ENCODE peak calls at places on chromosomes 5 and 9, in nine cellular contexts. V is psoas muscle; G is body of pancreas; O is OCI-LY7; P is left ventricle myocardium inferior; Z is fibroblast of lung; X is breast epithelium; Y is PC-9; A is CD8-positive, alpha-beta T cell. K is an unnamed sample. For H3K4me1 and H3K9me3, the result is how much of the 10 kb centered on the place peaks cover.

GRCh38 chr9:23850242-23851023 is 24.4 kb upstream of the ELAVL2 start:
- DNase-seq in V (no peak), G (peak), O (no peak), P (no peak), Z (peak), X (no peak), Y (no peak), A (no peak), K (no peak)

GRCh38 chr5:140042551-140043507 is at the start of gene NRG2:
- DNase-seq in V (peak), G (peak), O (peak), P (peak), Z (peak), X (no peak), Y (peak), A (peak), K (peak)

GRCh38 chr9:83043583-83043982 is 19.4 kb downstream of the RASEF start:
- DNase-seq in V (no peak), G (no peak), O (no peak), P (no peak), Z (peak), X (no peak), Y (no peak), A (no peak), K (no peak)

GRCh38 chr5:174750720-174751119 is 26.3 kb downstream of the MSX2 start:
- DNase-seq in V (no peak), G (no peak), O (no peak), P (no peak), Z (peak), X (no peak), Y (no peak), A (no peak), K (no peak)

GRCh38 chr5:115349001-115349817 is 52.8 kb upstream of the CCDC112 start:
- DNase-seq in V (peak), G (peak), O (no peak), P (no peak), Z (peak), X (peak), Y (peak), A (no peak), K (no peak)

GRCh38 chr5:107815109-107815508 is 144.4 kb upstream of the EFNA5 start:
- DNase-seq in V (no peak), G (no peak), O (no peak), P (no peak), Z (no peak), X (no peak), Y (no peak), A (no peak), K (no peak)

GRCh38 chr9:83574482-83574881 is 36.3 kb upstream of the FRMD3 start:
- DNase-seq in V (no peak), G (no peak), O (no peak), P (no peak), Z (no peak), X (no peak), Y (no peak), A (no peak), K (no peak)

GRCh38 chr9:123120953-123121352 is 87.5 kb downstream of the GPR21 start:
- DNase-seq in V (no peak), G (no peak), O (no peak), P (no peak), Z (no peak), X (no peak), Y (no peak), A (no peak), K (no peak)

GRCh38 chr5:73384861-73385260 is 63.7 kb downstream of the FOXD1 start:
- DNase-seq in V (no peak), G (no peak), O (no peak), P (no peak), Z (no peak), X (no peak), Y (no peak), A (no peak), K (no peak)

DNA sequence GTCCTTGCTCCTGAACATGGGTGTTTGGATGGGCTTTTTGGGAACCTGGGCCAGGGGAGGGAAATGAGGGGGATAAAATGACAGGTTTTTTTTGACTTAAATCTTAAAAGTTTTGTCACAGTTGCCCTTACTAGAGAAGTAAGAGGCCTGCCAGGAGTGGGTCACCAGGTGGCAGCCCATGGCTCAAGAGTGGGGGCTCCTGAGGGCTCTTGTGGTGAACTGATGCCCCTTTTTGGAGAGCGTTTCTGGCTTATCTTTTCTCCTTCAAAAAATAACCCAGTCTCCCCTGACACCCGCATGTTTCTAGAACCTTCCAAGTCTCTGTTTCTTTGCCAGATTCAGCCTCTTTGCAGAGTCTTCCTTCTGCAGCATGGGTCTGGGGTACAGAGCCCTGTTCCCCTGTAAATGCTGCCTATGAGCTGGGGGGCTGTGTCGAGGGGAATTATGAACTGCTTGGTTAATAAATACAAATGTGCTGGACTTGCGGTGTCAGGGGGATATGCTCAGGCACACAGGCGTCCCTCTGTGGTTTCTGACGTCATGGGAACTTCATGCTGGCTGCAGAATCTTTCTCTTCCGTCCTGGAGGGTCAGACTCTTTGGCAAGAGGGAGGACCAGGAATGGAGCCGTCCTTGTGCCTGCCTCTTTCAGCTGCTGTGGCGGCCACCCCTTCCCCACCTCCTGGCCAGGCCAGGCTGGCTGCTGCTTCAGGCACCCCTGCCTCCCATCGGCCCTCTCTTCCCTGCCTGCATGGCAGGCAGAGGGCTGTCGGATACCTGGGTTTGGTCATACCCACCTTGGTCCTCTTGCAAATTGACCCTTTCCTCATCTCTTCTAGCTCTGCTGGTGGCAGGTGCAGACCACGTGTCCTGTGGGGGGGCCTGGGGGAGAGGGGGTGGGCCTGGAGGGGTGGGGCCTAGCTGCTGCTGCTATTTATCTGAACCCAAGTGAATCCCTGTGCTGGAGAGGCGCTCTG is 30.1 kb downstream of the PTPA start:
- DNase-seq in V (peak), G (peak), O (peak), P (peak), Z (peak), X (peak), Y (peak), A (no peak), K (peak)
- H3K4me1 ChIP-seq in V (half or more), G (half or more), O (half or more), P (half or more), Z (half or more), X (half or more), Y (half or more), A (under half), K (under half)

DNA sequence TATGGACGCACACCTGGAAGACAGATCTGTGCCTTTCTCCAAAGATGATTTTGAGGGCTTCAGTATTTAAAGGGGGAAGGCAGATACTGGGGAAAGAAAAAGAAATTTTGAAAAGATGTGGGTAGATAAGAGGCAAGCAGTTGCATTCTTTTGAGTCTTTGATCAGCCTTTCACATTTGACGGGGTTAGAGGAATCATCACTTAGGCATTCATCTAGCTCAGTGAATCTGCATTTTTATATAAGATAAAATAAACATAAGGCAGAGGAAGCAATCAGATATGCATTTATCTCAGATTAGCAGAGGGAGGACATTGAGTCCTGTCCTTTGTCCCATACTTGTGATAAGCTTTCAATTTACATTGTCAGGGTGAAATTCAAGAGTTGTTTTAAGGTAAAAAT is 243.4 kb upstream of the RAI14 start:
- DNase-seq in V (no peak), G (no peak), O (no peak), P (no peak), Z (peak), X (no peak), Y (peak), A (no peak), K (no peak)
- H3K9me3 ChIP-seq in V (under half), G (under half), O (under half), P (under half), Z (under half), X (under half), Y (under half), A (under half), K (under half)

GRCh38 chr9:36141761-36142160 is 5.2 kb downstream of the GLIPR2 start:
- DNase-seq in V (no peak), G (no peak), O (no peak), P (no peak), Z (no peak), X (no peak), Y (no peak), A (no peak), K (no peak)

GRCh38 chr9:36141288-36141687 is 4.8 kb downstream of the GLIPR2 start:
- DNase-seq in V (no peak), G (no peak), O (no peak), P (no peak), Z (no peak), X (peak), Y (peak), A (no peak), K (no peak)

GRCh38 chr9:36138496-36138895 is 2.0 kb downstream of the GLIPR2 start:
- DNase-seq in V (no peak), G (no peak), O (no peak), P (no peak), Z (no peak), X (no peak), Y (no peak), A (no peak), K (no peak)

GRCh38 chr9:36138901-36139300 is 2.4 kb downstream of the GLIPR2 start:
- DNase-seq in V (no peak), G (no peak), O (no peak), P (no peak), Z (no peak), X (no peak), Y (no peak), A (no peak), K (no peak)

DNA sequence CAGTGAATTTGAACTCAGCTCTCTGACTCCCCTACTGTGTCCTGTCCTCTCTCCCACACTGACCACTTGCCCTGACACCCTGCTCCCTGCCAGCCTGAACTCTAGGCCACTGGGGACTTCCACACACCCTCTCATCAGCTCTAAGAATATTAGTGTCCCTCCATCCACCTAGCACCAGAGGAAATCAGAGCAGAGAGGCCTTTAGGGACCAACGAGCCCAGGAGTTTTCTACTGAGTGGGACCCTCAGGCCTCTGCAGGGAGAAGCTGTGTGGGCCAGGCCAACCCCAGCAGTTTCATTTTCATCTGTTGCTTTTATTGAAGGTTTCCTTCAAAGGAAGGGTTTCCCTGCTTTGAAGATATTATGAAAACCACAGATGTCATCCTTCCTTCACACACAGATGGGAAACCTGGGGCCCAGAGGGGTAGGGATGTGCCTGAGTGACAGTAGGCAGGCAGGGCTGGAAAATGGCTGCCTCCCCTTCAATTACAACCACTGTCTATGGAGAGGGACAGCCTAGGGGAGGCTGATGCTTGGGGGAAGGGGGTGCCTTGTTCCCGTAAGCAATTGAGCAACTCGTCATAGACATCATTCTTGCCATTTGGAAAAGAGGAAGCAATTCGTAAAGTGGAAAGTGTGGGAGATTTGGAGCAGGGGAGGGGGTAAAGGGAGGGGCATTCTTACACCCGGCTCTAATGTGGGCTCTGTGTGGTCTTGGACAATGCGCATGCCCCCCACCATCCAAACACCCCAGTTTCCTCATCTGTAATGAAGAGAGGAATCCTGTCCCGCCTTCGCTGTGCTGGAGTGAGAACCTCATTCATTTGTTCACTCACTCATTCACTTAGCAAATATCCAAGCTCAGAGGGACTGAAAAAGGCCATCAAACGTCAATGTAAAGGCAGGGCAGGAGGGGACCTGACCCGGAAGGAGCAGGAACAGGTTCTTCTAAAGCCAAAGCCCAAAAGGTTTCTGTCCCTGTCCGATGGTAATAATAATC is 3.9 kb downstream of the GLIPR2 start:
- DNase-seq in V (no peak), G (no peak), O (no peak), P (no peak), Z (no peak), X (no peak), Y (no peak), A (no peak), K (no peak)
- H3K27ac ChIP-seq in V (no peak), G (peak), O (no peak), P (no peak), Z (no peak), X (peak), Y (no peak), A (no peak), K (no peak)

GRCh38 chr5:150510460-150511263 is 2.7 kb downstream of the NDST1 start:
- DNase-seq in V (no peak), G (peak), O (no peak), P (no peak), Z (peak), X (peak), Y (no peak), A (no peak), K (no peak)

GRCh38 chr5:150509992-150510391 is 2.1 kb downstream of the NDST1 start:
- DNase-seq in V (no peak), G (no peak), O (no peak), P (no peak), Z (no peak), X (no peak), Y (no peak), A (no peak), K (no peak)

GRCh38 chr5:150508021-150508640 is at the start of gene NDST1:
- DNase-seq in V (no peak), G (peak), O (no peak), P (no peak), Z (no peak), X (peak), Y (no peak), A (no peak), K (no peak)

GRCh38 chr5:150507283-150508020 is 479 bp upstream of the NDST1 start:
- DNase-seq in V (no peak), G (peak), O (no peak), P (no peak), Z (no peak), X (no peak), Y (no peak), A (no peak), K (no peak)

GRCh38 chr5:150508828-150509227 is 897 bp downstream of the NDST1 start:
- DNase-seq in V (no peak), G (no peak), O (no peak), P (no peak), Z (no peak), X (no peak), Y (no peak), A (no peak), K (no peak)
- H3K4me1 ChIP-seq in V (half or more), G (half or more), O (under half), P (half or more), Z (under half), X (half or more), Y (under half), A (under half), K (under half)